ENCODE peak calls at places on chromosomes 1 and 21, in five cellular contexts. S, G, Q, N and Y are unnamed samples.

GRCh38 chr1:48789903-48790302 is 13.2 kb upstream of the BEND5 start:
- DNase-seq in S (no peak), G (no peak), Q (no peak), N (no peak), Y (no peak)

GRCh38 chr1:203323587-203323986 is 18.3 kb downstream of the BTG2 start:
- DNase-seq in S (no peak), G (no peak), Q (peak), N (no peak), Y (no peak)

GRCh38 chr1:155944396-155944728 is 2.9 kb downstream of the RXFP4 start:
- DNase-seq in S (peak), G (no peak), Q (no peak), N (no peak), Y (no peak)

GRCh38 chr1:67766117-67766978 is 66.9 kb downstream of the GNG12 start:
- DNase-seq in S (peak), G (no peak), Q (no peak), N (peak), Y (no peak)

GRCh38 chr1:54811739-54812655 is 10.9 kb upstream of the TTC22 start:
- DNase-seq in S (no peak), G (no peak), Q (peak), N (peak), Y (no peak)

GRCh38 chr1:94951509-94952208 is 24.7 kb upstream of the CNN3 start:
- DNase-seq in S (no peak), G (no peak), Q (no peak), N (no peak), Y (no peak)

GRCh38 chr1:38094711-38095336 is 48.2 kb upstream of the POU3F1 start:
- DNase-seq in S (no peak), G (no peak), Q (no peak), N (no peak), Y (no peak)

GRCh38 chr1:39189592-39190041 is 14.9 kb upstream of the MACF1 start:
- DNase-seq in S (no peak), G (no peak), Q (no peak), N (no peak), Y (no peak)

GRCh38 chr21:31571879-31572278 is 87.6 kb upstream of the SOD1 start:
- DNase-seq in S (no peak), G (no peak), Q (no peak), N (no peak), Y (no peak)

GRCh38 chr1:75334876-75335275 is 200.7 kb downstream of the LHX8 start:
- DNase-seq in S (no peak), G (no peak), Q (no peak), N (no peak), Y (no peak)

GRCh38 chr21:32658524-32658923 is 46.3 kb upstream of the CFAP298 start:
- DNase-seq in S (no peak), G (no peak), Q (no peak), N (no peak), Y (no peak)

GRCh38 chr1:236209185-236209584 is 66.8 kb downstream of the GPR137B start:
- DNase-seq in S (no peak), G (no peak), Q (no peak), N (no peak), Y (no peak)

GRCh38 chr1:82775402-82776000 is 974.8 kb downstream of the ADGRL2 start:
- DNase-seq in S (peak), G (peak), Q (peak), N (no peak), Y (peak)

GRCh38 chr1:29236743-29236992 is 346 bp downstream of the PTPRU start:
- DNase-seq in S (no peak), G (no peak), Q (peak), N (no peak), Y (no peak)

GRCh38 chr21:14376854-14377253 is 6.1 kb downstream of the HSPA13 start:
- DNase-seq in S (no peak), G (no peak), Q (no peak), N (no peak), Y (no peak)

GRCh38 chr1:82792151-82792550 is 991.4 kb downstream of the ADGRL2 start:
- DNase-seq in S (no peak), G (no peak), Q (no peak), N (no peak), Y (no peak)

DNA sequence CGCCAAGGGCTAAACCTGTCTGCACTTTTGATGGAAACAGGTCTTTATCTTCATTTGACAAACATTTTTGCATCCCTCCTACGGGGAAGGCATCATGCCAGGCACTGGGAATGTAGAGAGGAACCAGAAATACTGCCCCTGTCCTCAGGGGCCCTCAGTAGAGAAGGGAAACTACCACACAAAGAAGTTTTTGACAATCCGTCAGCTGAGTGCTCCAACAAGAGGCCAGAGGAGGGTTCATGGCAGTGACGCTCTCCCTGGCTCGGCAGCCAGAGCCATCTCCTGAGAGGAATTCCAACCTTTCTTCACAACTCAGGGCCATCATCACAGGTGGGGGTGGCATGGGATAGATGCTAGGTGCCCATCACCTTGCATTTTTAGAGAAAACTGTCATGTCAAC is 154.1 kb downstream of the HIVEP3 start:
- DNase-seq in S (no peak), G (no peak), Q (no peak), N (no peak), Y (no peak)
- H3K4me3 ChIP-seq in S (no peak), G (no peak), Q (no peak), N (no peak), Y (no peak)

DNA sequence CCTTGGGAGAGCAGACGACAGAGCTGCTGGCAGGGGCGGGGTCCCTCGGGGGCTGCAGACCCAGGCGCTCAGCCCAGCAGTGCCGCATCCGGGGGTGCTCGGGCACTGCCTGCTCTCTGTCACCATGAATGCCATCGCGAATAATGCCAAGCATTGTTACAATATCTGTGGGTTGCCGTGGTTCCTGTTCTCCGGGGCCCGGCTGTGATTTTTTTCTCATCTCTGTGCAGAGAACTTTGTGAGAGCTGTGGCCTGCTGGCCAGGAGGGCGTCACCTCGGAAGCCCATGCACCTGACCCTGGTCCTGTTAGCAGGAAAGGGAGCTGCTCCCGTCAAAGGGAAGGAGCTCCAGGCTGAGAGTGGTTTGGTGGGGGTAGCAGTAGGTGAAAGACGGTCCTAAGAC is 70.4 kb downstream of the PRDM16 start:
- DNase-seq in S (no peak), G (no peak), Q (no peak), N (no peak), Y (no peak)
- H3K27ac ChIP-seq in S (peak), G (no peak), Q (no peak), N (peak), Y (no peak)

GRCh38 chr1:197917813-197918646 is 858 bp downstream of the LHX9 start:
- DNase-seq in S (no peak), G (no peak), Q (peak), N (no peak), Y (peak)
- H3K4me3 ChIP-seq in S (peak), G (peak), Q (peak), N (peak), Y (peak)

DNA sequence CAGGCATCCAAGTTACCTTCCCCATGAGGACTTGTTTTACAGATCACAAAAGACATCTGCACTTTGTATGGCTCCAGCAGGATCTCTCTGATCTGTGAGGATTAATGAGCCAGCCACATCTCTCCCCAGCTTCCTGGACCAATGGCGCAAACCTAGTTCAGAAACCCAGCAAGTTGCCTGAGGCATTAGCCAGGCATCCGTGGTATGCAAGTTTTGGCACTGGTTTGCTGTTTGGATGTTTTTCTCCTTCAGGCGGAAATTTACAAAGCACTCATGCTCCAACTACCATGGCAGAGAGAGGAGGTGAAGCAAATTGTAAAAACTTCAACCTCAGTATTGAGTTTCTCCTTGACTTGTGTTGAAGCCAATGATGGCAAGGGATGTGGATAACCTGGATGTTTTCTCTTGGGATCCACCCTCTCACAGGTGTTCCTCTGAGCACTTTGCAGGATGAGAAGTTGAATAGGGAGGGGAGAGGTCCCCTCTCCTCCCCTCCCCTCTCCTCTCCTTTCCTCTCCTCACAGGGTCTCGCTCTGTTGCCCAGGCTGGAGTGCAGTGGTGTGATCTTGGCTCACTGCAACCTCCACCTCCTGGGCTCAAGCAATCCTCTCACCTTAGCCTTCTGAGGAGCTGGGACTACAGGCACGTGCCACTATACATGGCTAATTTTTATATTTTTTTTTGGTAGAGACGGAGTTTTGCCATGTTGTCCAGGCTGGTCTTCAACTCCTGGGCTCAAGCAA is 25.6 kb upstream of the ENO1 start:
- DNase-seq in S (no peak), G (peak), Q (no peak), N (peak), Y (peak)
- H3K27ac ChIP-seq in S (no peak), G (peak), Q (peak), N (no peak), Y (no peak)

DNA sequence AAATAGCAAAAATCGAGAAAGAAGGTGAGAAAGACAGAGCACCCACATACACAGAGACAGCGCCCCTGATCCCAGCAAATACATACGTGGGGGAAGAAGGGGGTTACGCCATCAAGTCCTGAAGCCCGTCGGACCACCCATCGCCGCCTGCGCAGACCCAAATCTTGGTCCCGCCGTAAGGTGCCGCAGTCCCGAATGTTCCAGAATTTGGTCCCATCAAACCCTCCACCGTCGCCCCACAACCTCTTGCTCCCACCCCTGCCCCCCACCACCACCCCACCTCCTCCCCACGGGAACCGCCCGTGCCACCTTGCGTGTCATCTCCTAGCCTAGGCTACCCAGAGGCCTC is 71.7 kb downstream of the CD46 start:
- DNase-seq in S (no peak), G (no peak), Q (no peak), N (no peak), Y (no peak)
- H3K4me3 ChIP-seq in S (peak), G (peak), Q (peak), N (peak), Y (peak)

GRCh38 chr1:111541721-111542120 is 38.3 kb upstream of the ADORA3 start:
- DNase-seq in S (no peak), G (no peak), Q (no peak), N (no peak), Y (no peak)
- H3K27ac ChIP-seq in S (no peak), G (no peak), Q (no peak), N (no peak), Y (no peak)

GRCh38 chr1:154870117-154870571 is at the start of gene KCNN3:
- DNase-seq in S (peak), G (peak), Q (peak), N (peak), Y (peak)
- H3K4me3 ChIP-seq in S (peak), G (peak), Q (peak), N (peak), Y (peak)

DNA sequence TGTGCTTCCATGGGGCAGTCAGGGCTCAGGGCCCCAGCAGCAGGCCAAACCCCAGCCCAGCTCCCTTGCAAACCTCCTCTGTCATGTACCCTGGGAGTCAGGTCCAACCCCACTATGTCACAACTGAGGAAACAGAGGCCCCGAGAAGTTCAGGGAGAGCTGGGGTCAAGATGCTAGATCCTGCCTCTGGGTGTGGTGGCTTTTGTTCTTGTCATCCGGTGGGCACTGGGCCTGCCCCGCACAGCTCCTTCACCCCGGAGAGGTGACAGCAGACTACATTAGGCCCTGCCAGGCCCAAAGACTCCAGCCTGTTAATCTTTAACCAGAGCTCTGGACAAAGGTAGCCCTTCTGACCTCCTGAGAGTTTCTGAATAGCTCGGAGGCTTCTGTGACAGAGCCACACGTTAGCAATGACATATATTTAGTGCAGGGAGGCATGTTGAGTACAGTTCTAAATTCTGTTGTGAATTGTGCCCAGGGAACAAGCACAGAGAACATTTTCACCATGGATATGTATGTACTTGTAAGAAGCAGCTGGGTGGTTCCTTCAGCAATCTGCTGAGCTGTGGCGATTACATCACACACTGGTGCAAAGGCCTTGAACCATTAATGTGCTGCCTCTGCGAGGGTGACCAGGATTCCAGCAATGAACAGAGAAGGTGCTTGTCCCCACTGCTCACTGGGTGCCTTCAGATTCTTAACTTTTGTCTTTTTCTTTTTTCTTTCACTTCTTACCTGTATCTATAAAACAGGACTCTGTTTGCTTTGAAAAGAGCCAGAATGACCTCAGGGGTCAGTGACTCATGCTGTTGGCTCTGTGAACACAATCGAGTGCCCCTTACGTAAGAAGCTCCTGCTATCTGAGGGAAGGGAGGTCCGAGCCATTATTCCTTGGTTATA is 102.8 kb downstream of the RHOU start:
- DNase-seq in S (no peak), G (peak), Q (peak), N (peak), Y (peak)
- H3K27ac ChIP-seq in S (peak), G (peak), Q (peak), N (peak), Y (peak)